ENCODE peak calls at places on chromosomes 12 and 14, in eight cellular contexts. O is T follicular helper cell, J is GM04503, V is HuH-7.5, G is HEK293T, S is hippocampal formation, Z is left lung, F is NCI-H1105 treated with DMSO at 0.1 percent for 48 hours. Q is an unnamed sample.

GRCh38 chr12:83514372-83514771 is 827.7 kb downstream of the TMTC2 start:
- DNase-seq in J (no peak), O (no peak), F (peak; percentile 17), V (no peak), G (no peak), S (no peak), Z (no peak), Q (no peak)

GRCh38 chr14:94532462-94532861 is 23.2 kb upstream of the SERPINA12 start:
- DNase-seq in V (no peak), J (no peak), G (no peak), O (no peak), F (no peak), Z (no peak), S (no peak), Q (no peak)

GRCh38 chr14:50667491-50668007 is 557 bp downstream of the SAV1 start:
- DNase-seq in V (no peak), F (peak; percentile 49), S (no peak), J (no peak), Z (no peak), G (peak; percentile 19), O (peak; percentile 14), Q (no peak)

GRCh38 chr14:94009767-94010166 is 12.7 kb downstream of the CCDC197 start:
- DNase-seq in V (no peak), J (no peak), G (no peak), S (no peak), Z (no peak), F (peak; percentile 81), O (no peak), Q (no peak)

GRCh38 chr12:96445743-96446655 is 43.4 kb upstream of the CFAP54 start:
- DNase-seq in V (no peak), O (peak; percentile 52), F (no peak), Z (no peak), S (no peak), G (no peak), J (peak; percentile 52), Q (no peak)

GRCh38 chr14:70856851-70857498 is 47.7 kb upstream of the MAP3K9 start:
- DNase-seq in V (no peak), J (peak; percentile 84), G (no peak), O (no peak), Z (no peak), S (no peak), F (no peak), Q (no peak)

GRCh38 chr12:20549115-20549719 is 145.9 kb upstream of the SLCO1C1 start:
- DNase-seq in F (no peak), V (peak; percentile 36), J (no peak), G (peak; percentile 20), S (no peak), Z (no peak), O (no peak), Q (no peak)

GRCh38 chr14:101010293-101010692 is 106.8 kb upstream of the RTL1 start:
- DNase-seq in Z (no peak), S (no peak), O (no peak), J (no peak), G (peak; percentile 3), V (no peak), F (peak; percentile 76), Q (no peak)

GRCh38 chr14:91325211-91325610 is 80.7 kb upstream of the GPR68 start:
- DNase-seq in O (no peak), Z (no peak), V (no peak), F (no peak), S (no peak), G (no peak), J (no peak), Q (no peak)

GRCh38 chr14:36747411-36748184 is 85.9 kb downstream of the PAX9 start:
- DNase-seq in Z (no peak), G (peak; percentile 54), V (peak; percentile 14), F (peak; percentile 31), O (no peak), S (no peak), J (no peak), Q (no peak)

GRCh38 chr12:108414021-108414420 is 74.9 kb upstream of the CMKLR1 start:
- DNase-seq in Z (no peak), F (no peak), O (no peak), J (no peak), G (no peak), S (no peak), V (no peak), Q (no peak)

GRCh38 chr14:49920935-49921334 is 28.1 kb downstream of the ARF6 start:
- DNase-seq in Z (no peak), V (no peak), O (no peak), J (no peak), G (no peak), S (no peak), F (no peak), Q (no peak)

GRCh38 chr12:123483602-123484273 is 25.8 kb downstream of the SNRNP35 start:
- DNase-seq in S (no peak), J (no peak), Z (peak; percentile 40), V (no peak), G (no peak), F (no peak), O (no peak), Q (no peak)

GRCh38 chr12:115942346-115942745 is 335.1 kb downstream of the MED13L start:
- DNase-seq in S (no peak), V (no peak), F (no peak), G (no peak), Z (no peak), J (no peak), O (no peak), Q (no peak)

GRCh38 chr14:56491299-56492285 is 88.0 kb upstream of the TMEM260 start:
- DNase-seq in Z (no peak), V (no peak), J (no peak), F (peak; percentile 76), O (peak; percentile 2), G (peak; percentile 56), S (peak; percentile 6), Q (no peak)

GRCh38 chr12:26251600-26251999 is 56.2 kb downstream of the SSPN start:
- DNase-seq in O (no peak), Z (no peak), F (no peak), G (no peak), V (no peak), J (no peak), S (no peak), Q (no peak)

Q was measured in RWPE2.